ENCODE peak calls at places on chromosomes 6 and 20, in nine cellular contexts. One of them, this sample, is unnamed.
A peak's percentile ranks its signal among the peaks of the same experiment; 100 is the strongest.

GRCh38 chr6:85468326-85468725 is 18.4 kb downstream of the NT5E start:
- DNase-seq in HL-60: no peak
- DNase-seq in effector memory CD4-positive, alpha-beta T cell: no peak
- DNase-seq in caudate nucleus: no peak
- DNase-seq in naive thymus-derived CD4-positive, alpha-beta T cell: no peak
- DNase-seq in fibroblast of lung: no peak
- DNase-seq in tibial nerve: no peak
- DNase-seq in DND-41: no peak
- DNase-seq in suprapubic skin: no peak
- DNase-seq in this sample: no peak

GRCh38 chr6:39791311-39791710 is 865 bp upstream of the DAAM2 start:
- DNase-seq in HL-60: no peak
- DNase-seq in effector memory CD4-positive, alpha-beta T cell: no peak
- DNase-seq in caudate nucleus: peak; percentile 46
- DNase-seq in naive thymus-derived CD4-positive, alpha-beta T cell: no peak
- DNase-seq in fibroblast of lung: peak; percentile 35
- DNase-seq in tibial nerve: no peak
- DNase-seq in DND-41: no peak
- DNase-seq in suprapubic skin: no peak
- DNase-seq in this sample: peak; percentile 53

GRCh38 chr6:13267142-13267621 is 61.2 kb downstream of the TBC1D7 start:
- DNase-seq in HL-60: no peak
- DNase-seq in effector memory CD4-positive, alpha-beta T cell: no peak
- DNase-seq in caudate nucleus: no peak
- DNase-seq in naive thymus-derived CD4-positive, alpha-beta T cell: no peak
- DNase-seq in fibroblast of lung: no peak
- DNase-seq in tibial nerve: no peak
- DNase-seq in DND-41: no peak
- DNase-seq in suprapubic skin: no peak
- DNase-seq in this sample: no peak

GRCh38 chr6:21595951-21596378 is 2.4 kb downstream of the SOX4 start:
- DNase-seq in HL-60: no peak
- DNase-seq in effector memory CD4-positive, alpha-beta T cell: no peak
- DNase-seq in caudate nucleus: no peak
- DNase-seq in naive thymus-derived CD4-positive, alpha-beta T cell: peak; percentile 24
- DNase-seq in fibroblast of lung: no peak
- DNase-seq in tibial nerve: no peak
- DNase-seq in DND-41: no peak
- DNase-seq in suprapubic skin: no peak
- DNase-seq in this sample: no peak

GRCh38 chr6:35722121-35722761 is 14.6 kb upstream of the ARMC12 start:
- DNase-seq in HL-60: no peak
- DNase-seq in effector memory CD4-positive, alpha-beta T cell: no peak
- DNase-seq in caudate nucleus: no peak
- DNase-seq in naive thymus-derived CD4-positive, alpha-beta T cell: no peak
- DNase-seq in fibroblast of lung: peak; percentile 41
- DNase-seq in tibial nerve: peak; percentile 61
- DNase-seq in DND-41: no peak
- DNase-seq in suprapubic skin: no peak
- DNase-seq in this sample: no peak

GRCh38 chr20:63822276-63822696 is 8.8 kb downstream of the ZBTB46 start:
- DNase-seq in HL-60: peak; percentile 90
- DNase-seq in effector memory CD4-positive, alpha-beta T cell: no peak
- DNase-seq in caudate nucleus: no peak
- DNase-seq in naive thymus-derived CD4-positive, alpha-beta T cell: no peak
- DNase-seq in fibroblast of lung: no peak
- DNase-seq in tibial nerve: no peak
- DNase-seq in DND-41: no peak
- DNase-seq in suprapubic skin: no peak
- DNase-seq in this sample: no peak

GRCh38 chr20:46237221-46237620 is 71.1 kb downstream of the CDH22 start:
- DNase-seq in HL-60: no peak
- DNase-seq in effector memory CD4-positive, alpha-beta T cell: no peak
- DNase-seq in caudate nucleus: no peak
- DNase-seq in naive thymus-derived CD4-positive, alpha-beta T cell: no peak
- DNase-seq in fibroblast of lung: no peak
- DNase-seq in tibial nerve: no peak
- DNase-seq in DND-41: no peak
- DNase-seq in suprapubic skin: no peak
- DNase-seq in this sample: no peak

GRCh38 chr6:37695857-37696219 is 1.8 kb downstream of the MDGA1 start:
- DNase-seq in HL-60: no peak
- DNase-seq in effector memory CD4-positive, alpha-beta T cell: no peak
- DNase-seq in caudate nucleus: no peak
- DNase-seq in naive thymus-derived CD4-positive, alpha-beta T cell: no peak
- DNase-seq in fibroblast of lung: no peak
- DNase-seq in tibial nerve: no peak
- DNase-seq in DND-41: no peak
- DNase-seq in suprapubic skin: no peak
- DNase-seq in this sample: no peak

GRCh38 chr6:108492131-108492766 is 68.5 kb upstream of the FOXO3 start:
- DNase-seq in HL-60: peak; percentile 52
- DNase-seq in effector memory CD4-positive, alpha-beta T cell: no peak
- DNase-seq in caudate nucleus: no peak
- DNase-seq in naive thymus-derived CD4-positive, alpha-beta T cell: no peak
- DNase-seq in fibroblast of lung: peak; percentile 67
- DNase-seq in tibial nerve: no peak
- DNase-seq in DND-41: no peak
- DNase-seq in suprapubic skin: no peak
- DNase-seq in this sample: no peak

GRCh38 chr20:768426-768978 is at the start of gene SLC52A3:
- DNase-seq in HL-60: no peak
- DNase-seq in effector memory CD4-positive, alpha-beta T cell: no peak
- DNase-seq in caudate nucleus: no peak
- DNase-seq in naive thymus-derived CD4-positive, alpha-beta T cell: no peak
- DNase-seq in fibroblast of lung: no peak
- DNase-seq in tibial nerve: no peak
- DNase-seq in DND-41: peak; percentile 16
- DNase-seq in suprapubic skin: no peak
- DNase-seq in this sample: no peak

GRCh38 chr20:50408526-50409364 is 101.4 kb upstream of the PTPN1 start:
- DNase-seq in HL-60: no peak
- DNase-seq in effector memory CD4-positive, alpha-beta T cell: no peak
- DNase-seq in caudate nucleus: no peak
- DNase-seq in naive thymus-derived CD4-positive, alpha-beta T cell: no peak
- DNase-seq in fibroblast of lung: no peak
- DNase-seq in tibial nerve: no peak
- DNase-seq in DND-41: no peak
- DNase-seq in suprapubic skin: no peak
- DNase-seq in this sample: no peak

GRCh38 chr6:19033683-19034082 is 646.5 kb downstream of the RNF144B start:
- DNase-seq in HL-60: no peak
- DNase-seq in effector memory CD4-positive, alpha-beta T cell: no peak
- DNase-seq in caudate nucleus: no peak
- DNase-seq in naive thymus-derived CD4-positive, alpha-beta T cell: no peak
- DNase-seq in fibroblast of lung: no peak
- DNase-seq in tibial nerve: no peak
- DNase-seq in DND-41: no peak
- DNase-seq in suprapubic skin: no peak
- DNase-seq in this sample: no peak

GRCh38 chr6:105108631-105109262 is 71.1 kb downstream of the POPDC3 start:
- DNase-seq in HL-60: no peak
- DNase-seq in effector memory CD4-positive, alpha-beta T cell: no peak
- DNase-seq in caudate nucleus: no peak
- DNase-seq in naive thymus-derived CD4-positive, alpha-beta T cell: no peak
- DNase-seq in fibroblast of lung: peak; percentile 17
- DNase-seq in tibial nerve: no peak
- DNase-seq in DND-41: no peak
- DNase-seq in suprapubic skin: no peak
- DNase-seq in this sample: no peak

GRCh38 chr20:39347626-39348025 is 385.5 kb downstream of the DHX35 start:
- DNase-seq in HL-60: no peak
- DNase-seq in effector memory CD4-positive, alpha-beta T cell: no peak
- DNase-seq in caudate nucleus: no peak
- DNase-seq in naive thymus-derived CD4-positive, alpha-beta T cell: no peak
- DNase-seq in fibroblast of lung: no peak
- DNase-seq in tibial nerve: no peak
- DNase-seq in DND-41: no peak
- DNase-seq in suprapubic skin: no peak
- DNase-seq in this sample: no peak

GRCh38 chr6:31572041-31572911 is at the start of gene LTA:
- DNase-seq in HL-60: no peak
- DNase-seq in effector memory CD4-positive, alpha-beta T cell: peak; percentile 73
- DNase-seq in caudate nucleus: no peak
- DNase-seq in naive thymus-derived CD4-positive, alpha-beta T cell: peak; percentile 77
- DNase-seq in fibroblast of lung: no peak
- DNase-seq in tibial nerve: no peak
- DNase-seq in DND-41: no peak
- DNase-seq in suprapubic skin: no peak
- DNase-seq in this sample: no peak

GRCh38 chr6:25217275-25217674 is 61.9 kb upstream of the CARMIL1 start:
- DNase-seq in HL-60: no peak
- DNase-seq in effector memory CD4-positive, alpha-beta T cell: no peak
- DNase-seq in caudate nucleus: no peak
- DNase-seq in naive thymus-derived CD4-positive, alpha-beta T cell: no peak
- DNase-seq in fibroblast of lung: no peak
- DNase-seq in tibial nerve: no peak
- DNase-seq in DND-41: no peak
- DNase-seq in suprapubic skin: no peak
- DNase-seq in this sample: no peak

GRCh38 chr20:41178495-41178894 is 41.2 kb downstream of the PLCG1 start:
- DNase-seq in HL-60: no peak
- DNase-seq in effector memory CD4-positive, alpha-beta T cell: no peak
- DNase-seq in caudate nucleus: no peak
- DNase-seq in naive thymus-derived CD4-positive, alpha-beta T cell: no peak
- DNase-seq in fibroblast of lung: no peak
- DNase-seq in tibial nerve: peak; percentile 4
- DNase-seq in DND-41: no peak
- DNase-seq in suprapubic skin: no peak
- DNase-seq in this sample: peak; percentile 18

GRCh38 chr20:37972256-37973058 is 60.8 kb downstream of the TTI1 start:
- DNase-seq in HL-60: no peak
- DNase-seq in effector memory CD4-positive, alpha-beta T cell: no peak
- DNase-seq in caudate nucleus: no peak
- DNase-seq in naive thymus-derived CD4-positive, alpha-beta T cell: no peak
- DNase-seq in fibroblast of lung: no peak
- DNase-seq in tibial nerve: no peak
- DNase-seq in DND-41: no peak
- DNase-seq in suprapubic skin: no peak
- DNase-seq in this sample: no peak

GRCh38 chr6:15776458-15776980 is 113.7 kb upstream of the DTNBP1 start:
- DNase-seq in HL-60: no peak
- DNase-seq in effector memory CD4-positive, alpha-beta T cell: no peak
- DNase-seq in caudate nucleus: no peak
- DNase-seq in naive thymus-derived CD4-positive, alpha-beta T cell: peak; percentile 33
- DNase-seq in fibroblast of lung: no peak
- DNase-seq in tibial nerve: no peak
- DNase-seq in DND-41: no peak
- DNase-seq in suprapubic skin: no peak
- DNase-seq in this sample: no peak

GRCh38 chr20:60055740-60056139 is 97.5 kb downstream of the CDH26 start:
- DNase-seq in HL-60: peak; percentile 99
- DNase-seq in effector memory CD4-positive, alpha-beta T cell: peak; percentile 32
- DNase-seq in caudate nucleus: no peak
- DNase-seq in naive thymus-derived CD4-positive, alpha-beta T cell: peak; percentile 35
- DNase-seq in fibroblast of lung: no peak
- DNase-seq in tibial nerve: no peak
- DNase-seq in DND-41: peak; percentile 91
- DNase-seq in suprapubic skin: peak; percentile 70
- DNase-seq in this sample: peak; percentile 52
- H3K27ac ChIP-seq in HL-60: peak overlapping the region; percentile 98
- H3K27ac ChIP-seq in effector memory CD4-positive, alpha-beta T cell: peak overlapping the region; percentile 44
- H3K27ac ChIP-seq in caudate nucleus: peak overlapping the region; percentile 12
- H3K27ac ChIP-seq in naive thymus-derived CD4-positive, alpha-beta T cell: no peak overlapping the region
- H3K27ac ChIP-seq in fibroblast of lung: no peak overlapping the region
- H3K27ac ChIP-seq in tibial nerve: no peak overlapping the region
- H3K27ac ChIP-seq in DND-41: peak overlapping the region; percentile 96
- H3K27ac ChIP-seq in suprapubic skin: no peak overlapping the region
- H3K27ac ChIP-seq in this sample: no peak overlapping the region

DNA sequence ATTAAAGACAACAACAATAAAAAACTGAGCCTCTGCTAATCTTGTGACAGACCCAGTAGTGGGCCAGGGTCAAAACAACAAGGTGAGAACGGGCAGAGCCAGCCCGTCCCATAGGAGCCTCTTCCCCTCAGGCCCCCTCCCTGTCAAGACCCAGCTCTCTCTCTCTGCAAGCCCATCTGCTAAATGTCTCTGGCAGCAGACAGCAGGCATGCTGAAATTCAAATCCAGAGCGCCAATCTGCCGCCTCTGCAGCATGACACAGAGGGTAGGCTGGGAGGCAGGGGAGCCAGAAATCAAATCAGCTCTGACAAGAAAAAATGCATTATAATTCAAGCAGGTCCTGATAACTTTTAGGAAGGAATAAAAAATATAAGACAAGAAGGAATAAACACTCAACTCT is 26.3 kb downstream of the METTL24 start:
- DNase-seq in HL-60: no peak
- DNase-seq in effector memory CD4-positive, alpha-beta T cell: no peak
- DNase-seq in caudate nucleus: peak; percentile 53
- DNase-seq in naive thymus-derived CD4-positive, alpha-beta T cell: no peak
- DNase-seq in fibroblast of lung: no peak
- DNase-seq in tibial nerve: no peak
- DNase-seq in DND-41: no peak
- DNase-seq in suprapubic skin: no peak
- DNase-seq in this sample: no peak
- H3K27ac ChIP-seq in HL-60: no peak overlapping the region
- H3K27ac ChIP-seq in effector memory CD4-positive, alpha-beta T cell: no peak overlapping the region
- H3K27ac ChIP-seq in caudate nucleus: no peak overlapping the region
- H3K27ac ChIP-seq in naive thymus-derived CD4-positive, alpha-beta T cell: no peak overlapping the region
- H3K27ac ChIP-seq in fibroblast of lung: no peak overlapping the region
- H3K27ac ChIP-seq in tibial nerve: no peak overlapping the region
- H3K27ac ChIP-seq in DND-41: no peak overlapping the region
- H3K27ac ChIP-seq in suprapubic skin: no peak overlapping the region
- H3K27ac ChIP-seq in this sample: peak overlapping the region; percentile 26

GRCh38 chr6:93474733-93475179 is 55.4 kb upstream of the EPHA7 start:
- DNase-seq in HL-60: no peak
- DNase-seq in effector memory CD4-positive, alpha-beta T cell: no peak
- DNase-seq in caudate nucleus: no peak
- DNase-seq in naive thymus-derived CD4-positive, alpha-beta T cell: no peak
- DNase-seq in fibroblast of lung: no peak
- DNase-seq in tibial nerve: no peak
- DNase-seq in DND-41: no peak
- DNase-seq in suprapubic skin: no peak
- DNase-seq in this sample: no peak
- H3K27ac ChIP-seq in HL-60: no peak overlapping the region
- H3K27ac ChIP-seq in effector memory CD4-positive, alpha-beta T cell: no peak overlapping the region
- H3K27ac ChIP-seq in caudate nucleus: no peak overlapping the region
- H3K27ac ChIP-seq in naive thymus-derived CD4-positive, alpha-beta T cell: no peak overlapping the region
- H3K27ac ChIP-seq in fibroblast of lung: no peak overlapping the region
- H3K27ac ChIP-seq in tibial nerve: no peak overlapping the region
- H3K27ac ChIP-seq in DND-41: no peak overlapping the region
- H3K27ac ChIP-seq in suprapubic skin: no peak overlapping the region
- H3K27ac ChIP-seq in this sample: no peak overlapping the region

DNA sequence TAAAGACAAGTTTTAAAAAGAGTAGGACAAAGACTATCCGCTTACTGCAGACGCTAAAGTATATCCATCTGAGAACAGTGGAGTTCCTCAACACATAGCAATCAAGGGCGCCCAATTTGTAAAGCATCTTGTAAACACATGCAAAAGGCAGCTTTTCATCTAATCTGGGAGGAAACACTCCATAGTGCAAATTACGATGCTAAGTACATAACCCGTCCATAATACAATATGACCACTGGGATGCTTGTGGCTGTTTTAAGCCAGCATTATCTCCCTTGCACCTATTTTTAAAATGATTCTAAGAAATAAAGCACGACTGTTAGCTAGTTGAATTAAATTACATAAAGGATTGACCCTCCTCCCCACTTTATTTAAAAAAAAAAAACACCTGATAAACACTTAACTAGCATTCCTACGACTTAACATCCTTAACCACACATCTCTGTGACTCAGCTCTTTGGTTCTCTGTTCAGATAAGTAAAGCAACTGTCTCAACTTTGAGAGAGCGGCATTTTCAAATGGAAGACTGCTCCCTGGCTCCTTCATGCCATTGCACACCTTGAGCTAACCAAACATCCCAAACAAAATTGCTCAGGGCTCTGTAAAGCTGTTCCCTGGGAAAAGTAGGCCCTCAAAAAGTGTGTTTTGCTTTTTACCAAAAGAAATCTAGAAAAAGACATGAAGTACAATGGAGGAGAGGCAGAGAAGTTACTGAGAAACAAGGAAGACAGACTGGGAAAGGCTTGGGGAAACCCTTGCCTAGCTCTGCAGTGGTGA is 14.2 kb downstream of the SLC22A23 start:
- DNase-seq in HL-60: no peak
- DNase-seq in effector memory CD4-positive, alpha-beta T cell: no peak
- DNase-seq in caudate nucleus: no peak
- DNase-seq in naive thymus-derived CD4-positive, alpha-beta T cell: no peak
- DNase-seq in fibroblast of lung: peak; percentile 17
- DNase-seq in tibial nerve: no peak
- DNase-seq in DND-41: no peak
- DNase-seq in suprapubic skin: no peak
- DNase-seq in this sample: no peak
- H3K27ac ChIP-seq in HL-60: no peak overlapping the region
- H3K27ac ChIP-seq in effector memory CD4-positive, alpha-beta T cell: no peak overlapping the region
- H3K27ac ChIP-seq in caudate nucleus: no peak overlapping the region
- H3K27ac ChIP-seq in naive thymus-derived CD4-positive, alpha-beta T cell: no peak overlapping the region
- H3K27ac ChIP-seq in fibroblast of lung: no peak overlapping the region
- H3K27ac ChIP-seq in tibial nerve: no peak overlapping the region
- H3K27ac ChIP-seq in DND-41: no peak overlapping the region
- H3K27ac ChIP-seq in suprapubic skin: no peak overlapping the region
- H3K27ac ChIP-seq in this sample: peak overlapping the region; percentile 38